ENCODE peak calls at places on chromosomes 1 and 21, in nine cellular contexts. K is heart right ventricle, M is AG10803, S is brain microvascular endothelial cell, H is fibroblast of lung, R is GM13977, V is astrocyte, A is uterus, G is psoas muscle. U is an unnamed sample.
A peak's percentile ranks its signal among the peaks of the same experiment; 100 is the strongest.

GRCh38 chr21:16815228-16815627 is 697.6 kb upstream of the CXADR start:
- DNase-seq in H (no peak), K (no peak), R (no peak), A (no peak), V (no peak), S (no peak), M (no peak), G (no peak), U (no peak)

GRCh38 chr1:242847390-242847993 is 323.0 kb upstream of the PLD5 start:
- DNase-seq in S (no peak), A (no peak), V (peak; percentile 5), R (no peak), M (no peak), H (peak; percentile 9), G (no peak), K (no peak), U (no peak)

GRCh38 chr1:38009088-38009840 is 3.3 kb upstream of the UTP11 start:
- DNase-seq in H (no peak), R (no peak), S (peak; percentile 93), M (peak; percentile 61), A (no peak), G (peak; percentile 67), V (peak; percentile 63), K (no peak), U (no peak)

GRCh38 chr1:74193908-74194307 is 4.1 kb downstream of the LRRIQ3 start:
- DNase-seq in V (peak; percentile 30), S (peak; percentile 45), K (no peak), H (peak; percentile 24), A (no peak), M (peak; percentile 36), G (no peak), R (no peak), U (no peak)

GRCh38 chr21:37452222-37452621 is 85.6 kb downstream of the DYRK1A start:
- DNase-seq in A (no peak), K (peak; percentile 24), G (no peak), R (no peak), M (peak; percentile 92), H (peak; percentile 83), S (peak; percentile 87), V (peak; percentile 92), U (no peak)

GRCh38 chr21:15895142-15896106 is 165.6 kb downstream of the USP25 start:
- DNase-seq in K (no peak), A (no peak), R (no peak), M (peak; percentile 25), S (no peak), V (peak; percentile 17), H (peak; percentile 26), G (no peak), U (no peak)

GRCh38 chr1:56526571-56527174 is 52.7 kb downstream of the PLPP3 start:
- DNase-seq in K (no peak), V (peak; percentile 34), S (no peak), A (no peak), R (no peak), M (no peak), H (no peak), G (no peak), U (no peak)

GRCh38 chr21:38600106-38600505 is 101.8 kb upstream of the ERG start:
- DNase-seq in V (no peak), S (no peak), G (no peak), M (no peak), K (no peak), A (no peak), R (no peak), H (no peak), U (no peak)

GRCh38 chr1:17287377-17287776 is 20.6 kb upstream of the PADI4 start:
- DNase-seq in R (no peak), V (peak; percentile 79), M (peak; percentile 87), H (peak; percentile 61), G (no peak), K (no peak), S (peak; percentile 61), A (no peak), U (no peak)

GRCh38 chr1:247857069-247857985 is at the start of gene TRIM58:
- DNase-seq in R (peak; percentile 56), K (no peak), V (no peak), S (no peak), H (no peak), M (no peak), A (no peak), G (no peak), U (peak; percentile 46)

GRCh38 chr21:15849925-15850324 is 120.1 kb downstream of the USP25 start:
- DNase-seq in V (no peak), K (no peak), A (no peak), S (no peak), H (no peak), M (no peak), R (no peak), G (no peak), U (no peak)

GRCh38 chr1:95197616-95198252 is 36.3 kb upstream of the RWDD3 start:
- DNase-seq in S (peak; percentile 6), A (no peak), H (peak; percentile 32), R (no peak), K (no peak), M (peak; percentile 27), G (no peak), V (peak; percentile 84), U (no peak)

GRCh38 chr1:162846256-162847212 is 14.4 kb downstream of the CCDC190 start:
- DNase-seq in K (no peak), S (no peak), A (no peak), V (peak; percentile 86), H (peak; percentile 42), G (no peak), M (peak; percentile 38), R (no peak), U (no peak)

DNA sequence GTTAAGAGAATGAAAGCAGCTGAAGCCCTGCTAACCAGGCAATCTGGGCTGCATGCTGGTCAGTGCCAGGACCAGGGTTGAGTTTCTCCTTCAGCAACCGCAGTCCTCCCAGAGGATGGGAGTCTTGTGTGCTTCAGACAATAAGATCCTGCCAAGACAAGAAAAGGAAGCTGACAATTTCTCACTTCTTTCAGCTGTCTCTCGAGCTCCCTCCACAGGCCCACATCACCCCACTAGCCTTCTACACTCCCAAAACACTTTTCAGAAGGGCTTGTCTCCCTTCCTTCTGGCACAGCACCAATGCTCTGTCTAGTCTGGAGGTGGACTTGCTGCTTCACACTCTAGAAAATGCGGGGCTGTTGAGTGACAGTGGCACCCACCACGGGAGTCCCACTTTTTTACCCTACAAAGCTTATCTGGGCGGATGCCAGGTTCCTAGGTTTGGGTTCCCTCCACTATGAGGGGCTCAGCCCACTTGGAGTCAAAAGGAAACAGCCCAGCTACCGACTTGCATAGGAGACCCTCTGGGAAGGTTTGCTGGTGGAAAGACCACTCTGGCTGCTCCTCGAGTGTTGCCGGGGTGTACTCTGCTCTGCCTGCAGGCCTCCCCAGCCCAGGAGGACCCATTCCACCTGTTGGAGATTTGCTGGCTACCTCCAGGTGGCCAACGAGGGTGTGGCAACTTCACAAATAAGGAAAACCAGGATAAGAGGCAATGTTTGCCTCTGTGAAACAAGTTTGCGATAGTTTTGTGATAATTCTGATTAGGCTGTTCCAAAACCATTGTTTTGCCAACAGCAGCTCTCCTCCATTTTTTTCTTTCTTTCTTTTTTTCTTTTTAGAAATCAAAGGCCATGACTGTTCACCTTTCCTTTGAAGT is 68.9 kb downstream of the TENT5C start:
- DNase-seq in A (no peak), R (peak; percentile 68), S (no peak), K (no peak), M (peak; percentile 38), H (no peak), V (peak; percentile 16), G (no peak), U (peak; percentile 76)
- TF ChIP-seq CTCF in A (no peak), R (peak; percentile 73), S (peak; percentile 51), K (peak; percentile 49), M (peak; percentile 33), H (no peak), V (no peak), G (peak; percentile 22), U (peak; percentile 43)

DNA sequence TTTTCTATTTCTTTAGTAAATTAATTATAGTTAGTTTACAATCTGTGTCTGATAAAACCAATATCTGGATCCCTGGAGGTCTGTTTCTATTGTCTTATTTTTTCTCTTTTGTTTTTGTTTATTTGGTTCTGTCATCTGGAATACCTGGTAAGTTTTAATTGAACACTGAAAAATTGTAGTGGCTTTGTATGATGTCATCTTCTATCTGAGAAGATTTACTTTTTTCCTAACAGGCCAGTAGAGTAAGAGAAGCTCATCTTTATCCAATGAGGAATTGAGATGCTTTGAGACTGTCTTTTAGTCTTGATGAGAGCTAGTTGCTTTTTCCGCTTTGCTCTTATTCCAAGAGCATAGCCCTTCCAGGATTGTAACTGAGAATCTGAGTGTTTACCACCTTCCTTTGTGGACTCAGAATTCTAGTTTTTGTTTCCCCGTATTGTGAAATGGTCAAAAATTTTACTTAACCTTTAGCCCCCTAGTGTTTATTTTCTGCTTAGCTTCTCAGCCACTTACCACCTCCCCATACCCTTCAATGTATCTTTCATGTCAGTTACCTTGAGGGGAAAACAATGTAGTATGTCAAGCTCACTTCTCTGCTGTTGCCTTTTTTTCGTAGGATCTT is 25.0 kb downstream of the PTGFRN start:
- DNase-seq in K (no peak), R (peak; percentile 41), S (no peak), G (no peak), M (peak; percentile 20), H (no peak), V (no peak), A (no peak), U (no peak)
- TF ChIP-seq CTCF in K (peak; percentile 48), R (peak; percentile 41), S (peak; percentile 24), G (peak; percentile 17), M (peak; percentile 50), H (no peak), V (peak; percentile 32), A (no peak), U (peak; percentile 16)

DNA sequence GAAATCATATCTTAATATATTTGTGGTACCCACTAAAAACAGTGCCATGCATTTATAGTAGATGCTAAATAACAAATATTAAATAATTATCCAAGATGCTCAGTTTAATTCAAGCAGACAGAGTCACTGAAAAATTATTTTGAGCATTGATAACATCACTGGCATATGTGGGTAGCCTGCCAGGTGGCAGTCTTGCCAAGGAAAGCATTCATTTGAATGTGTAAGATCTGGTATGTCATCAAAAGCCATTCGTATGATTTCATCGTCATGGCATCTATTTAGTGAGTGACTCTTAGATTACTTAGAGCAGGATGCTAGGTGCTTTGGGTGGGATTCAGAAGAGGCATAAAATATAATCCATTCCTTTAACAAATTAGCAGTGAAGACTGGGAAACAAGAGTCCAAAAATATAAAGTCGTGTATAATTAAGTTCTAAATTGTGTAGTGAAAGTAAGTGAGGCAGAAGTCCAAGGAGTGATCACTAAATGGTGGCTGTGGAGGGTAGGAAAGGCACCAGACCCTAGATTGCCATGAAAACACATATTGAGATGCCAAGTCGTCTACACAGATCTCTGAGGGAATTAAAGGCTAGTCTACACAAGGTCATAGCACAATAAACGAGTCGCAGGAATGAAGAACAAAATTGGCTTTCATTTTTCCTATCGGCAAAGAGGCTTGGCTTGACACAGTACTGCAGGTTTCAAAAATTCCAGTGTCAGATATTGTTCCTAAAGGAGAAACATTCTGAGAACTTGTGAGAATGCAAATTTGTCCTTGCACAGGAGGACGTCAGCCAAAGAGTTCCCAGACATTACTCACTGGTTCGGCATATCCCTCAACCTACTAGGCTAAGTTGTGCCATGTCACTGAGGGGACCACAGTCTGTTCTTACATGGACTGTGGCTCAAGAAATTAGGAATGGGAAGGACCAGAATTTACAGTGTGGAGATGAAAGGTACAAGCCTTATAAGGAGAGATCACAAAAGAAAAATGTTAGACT is 130.8 kb downstream of the LYPLAL1 start:
- DNase-seq in A (no peak), S (peak; percentile 70), M (peak; percentile 42), K (no peak), V (peak; percentile 92), H (peak; percentile 44), R (no peak), G (peak; percentile 40), U (no peak)
- TF ChIP-seq CTCF in A (no peak), S (peak; percentile 36), M (no peak), K (no peak), V (no peak), H (no peak), R (no peak), G (no peak), U (no peak)

GRCh38 chr1:109112056-109112651 is 1.8 kb upstream of the ELAPOR1 start:
- DNase-seq in K (no peak), R (no peak), H (peak; percentile 43), M (peak; percentile 61), A (no peak), G (no peak), V (no peak), S (no peak), U (peak; percentile 46)
- TF ChIP-seq CTCF in K (no peak), R (peak; percentile 40), H (no peak), M (peak; percentile 62), A (no peak), G (no peak), V (no peak), S (peak; percentile 31), U (no peak)